ENCODE peak calls at places on chromosome 7, in six cellular contexts. T, U, S, J, P and A are unnamed samples.

GRCh38 chr7:74148491-74148890 is 25.7 kb upstream of the EIF4H start:
- DNase-seq in T (no peak), U (no peak), S (no peak), J (no peak), P (no peak), A (no peak)

GRCh38 chr7:117951285-117951684 is 78.0 kb upstream of the CTTNBP2 start:
- DNase-seq in T (no peak), U (no peak), S (no peak), J (no peak), P (no peak), A (no peak)

GRCh38 chr7:94871132-94871531 is 36.3 kb upstream of the PPP1R9A start:
- DNase-seq in T (no peak), U (no peak), S (no peak), J (no peak), P (no peak), A (no peak)

GRCh38 chr7:45217358-45217757 is 59.8 kb downstream of the RAMP3 start:
- DNase-seq in T (no peak), U (no peak), S (no peak), J (no peak), P (peak), A (peak)

GRCh38 chr7:36735172-36735571 is 10.9 kb upstream of the AOAH start:
- DNase-seq in T (no peak), U (no peak), S (no peak), J (no peak), P (no peak), A (no peak)

GRCh38 chr7:6448943-6449543 is 1.3 kb upstream of the DAGLB start:
- DNase-seq in T (no peak), U (no peak), S (no peak), J (no peak), P (no peak), A (no peak)

GRCh38 chr7:24697416-24697815 is 59.8 kb downstream of the GSDME start:
- DNase-seq in T (no peak), U (no peak), S (no peak), J (no peak), P (no peak), A (no peak)

GRCh38 chr7:83060218-83060617 is 102.5 kb downstream of the PCLO start:
- DNase-seq in T (no peak), U (no peak), S (peak), J (peak), P (no peak), A (no peak)

GRCh38 chr7:27030393-27031001 is 65.3 kb downstream of the HOXA1 start:
- DNase-seq in T (no peak), U (no peak), S (no peak), J (no peak), P (no peak), A (no peak)

GRCh38 chr7:142992427-142992826 is 30.3 kb upstream of the KEL start:
- DNase-seq in T (no peak), U (no peak), S (no peak), J (no peak), P (no peak), A (no peak)

GRCh38 chr7:99791667-99792356 is 7.8 kb upstream of the CYP3A4 start:
- DNase-seq in T (no peak), U (no peak), S (no peak), J (no peak), P (no peak), A (no peak)

GRCh38 chr7:78212476-78213060 is 414.0 kb downstream of the PHTF2 start:
- DNase-seq in T (no peak), U (no peak), S (no peak), J (no peak), P (no peak), A (no peak)

GRCh38 chr7:540997-541396 is 21.4 kb upstream of the PDGFA start:
- DNase-seq in T (no peak), U (no peak), S (no peak), J (no peak), P (no peak), A (no peak)

GRCh38 chr7:129525225-129525862 is 23.0 kb downstream of the SMKR1 start:
- DNase-seq in T (no peak), U (no peak), S (no peak), J (no peak), P (no peak), A (no peak)

GRCh38 chr7:18491871-18492270 is 3.7 kb upstream of the HDAC9 start:
- DNase-seq in T (no peak), U (no peak), S (no peak), J (no peak), P (no peak), A (no peak)

GRCh38 chr7:13846386-13846785 is 143.1 kb downstream of the ETV1 start:
- DNase-seq in T (no peak), U (no peak), S (no peak), J (no peak), P (no peak), A (no peak)

GRCh38 chr7:33876600-33877274 is 28.6 kb upstream of the BMPER start:
- DNase-seq in T (no peak), U (no peak), S (no peak), J (no peak), P (no peak), A (no peak)

GRCh38 chr7:92631067-92631829 is 41.1 kb upstream of the FAM133B start:
- DNase-seq in T (no peak), U (peak), S (no peak), J (no peak), P (no peak), A (no peak)

GRCh38 chr7:75732764-75733630 is 5.7 kb downstream of the HIP1 start:
- DNase-seq in T (peak), U (no peak), S (no peak), J (no peak), P (no peak), A (no peak)

GRCh38 chr7:130441408-130441854 is 615 bp upstream of the CEP41 start:
- DNase-seq in T (no peak), U (no peak), S (no peak), J (peak), P (peak), A (no peak)

GRCh38 chr7:41977165-41977651 is 259.8 kb downstream of the GLI3 start:
- DNase-seq in T (no peak), U (no peak), S (no peak), J (peak), P (no peak), A (no peak)

GRCh38 chr7:46107610-46108217 is 186.6 kb upstream of the IGFBP3 start:
- DNase-seq in T (no peak), U (no peak), S (no peak), J (no peak), P (no peak), A (no peak)

GRCh38 chr7:124784879-124785818 is 19.6 kb upstream of the GPR37 start:
- DNase-seq in T (peak), U (no peak), S (peak), J (peak), P (peak), A (peak)

GRCh38 chr7:52843436-52843835 is 192.0 kb upstream of the POM121L12 start:
- DNase-seq in T (no peak), U (no peak), S (no peak), J (no peak), P (no peak), A (no peak)

GRCh38 chr7:150627959-150628358 is 4.2 kb downstream of the GIMAP6 start:
- DNase-seq in T (no peak), U (no peak), S (no peak), J (no peak), P (no peak), A (no peak)

GRCh38 chr7:28708033-28708451 is 250.1 kb downstream of the TRIL start:
- DNase-seq in T (peak), U (no peak), S (no peak), J (no peak), P (no peak), A (peak)

GRCh38 chr7:6162331-6162620 is 110.1 kb downstream of the CYTH3 start:
- DNase-seq in T (peak), U (no peak), S (peak), J (no peak), P (no peak), A (peak)

GRCh38 chr7:32774411-32774970 is 117.1 kb downstream of the KBTBD2 start:
- DNase-seq in T (no peak), U (no peak), S (no peak), J (no peak), P (no peak), A (no peak)

GRCh38 chr7:6274743-6275142 is 2.3 kb upstream of the CYTH3 start:
- DNase-seq in T (no peak), U (no peak), S (no peak), J (no peak), P (no peak), A (no peak)

GRCh38 chr7:47026733-47027450 is 555.0 kb downstream of the TNS3 start:
- DNase-seq in T (no peak), U (no peak), S (no peak), J (no peak), P (no peak), A (peak)

GRCh38 chr7:157041514-157042277 is 31.2 kb upstream of the MNX1 start:
- DNase-seq in T (no peak), U (no peak), S (no peak), J (no peak), P (no peak), A (no peak)

GRCh38 chr7:130734525-130735272 is 692 bp upstream of the KLF14 start:
- DNase-seq in T (no peak), U (no peak), S (no peak), J (no peak), P (no peak), A (no peak)

GRCh38 chr7:151736403-151736909 is 140.5 kb downstream of the PRKAG2 start:
- DNase-seq in T (peak), U (no peak), S (peak), J (no peak), P (no peak), A (peak)

GRCh38 chr7:33128990-33129805 is at the start of gene BBS9:
- DNase-seq in T (peak), U (peak), S (peak), J (peak), P (peak), A (peak)

GRCh38 chr7:127935847-127936376 is 95.3 kb downstream of the LRRC4 start:
- DNase-seq in T (no peak), U (no peak), S (no peak), J (no peak), P (no peak), A (no peak)